ENCODE peak calls at places on chromosomes 6 and 20, in eight cellular contexts. E is suprapubic skin, C is heart left ventricle, Q is Peyer's patch, O is cardiac fibroblast, L is upper lobe of right lung, R is GM12865, P is cardiac muscle cell. M is an unnamed sample.
A peak's percentile ranks its signal among the peaks of the same experiment; 100 is the strongest.

GRCh38 chr6:90467546-90467945 is 119.3 kb downstream of the MAP3K7 start:
- DNase-seq in E (no peak), C (no peak), Q (no peak), O (no peak), L (no peak), R (no peak), P (no peak), M (no peak)

GRCh38 chr20:9392892-9393857 is 121.2 kb upstream of the LAMP5 start:
- DNase-seq in E (no peak), C (peak; percentile 73), Q (peak; percentile 57), O (peak; percentile 78), L (peak; percentile 85), R (peak; percentile 57), P (peak; percentile 82), M (no peak)

GRCh38 chr20:37729909-37730308 is 36.1 kb downstream of the CTNNBL1 start:
- DNase-seq in E (no peak), C (no peak), Q (no peak), O (no peak), L (no peak), R (no peak), P (no peak), M (no peak)

GRCh38 chr6:8074213-8074612 is 10.0 kb upstream of the BLOC1S5 start:
- DNase-seq in E (no peak), C (no peak), Q (no peak), O (peak; percentile 74), L (no peak), R (no peak), P (no peak), M (no peak)

GRCh38 chr6:135852775-135853174 is 1.3 kb downstream of the PDE7B start:
- DNase-seq in E (no peak), C (no peak), Q (no peak), O (no peak), L (no peak), R (no peak), P (no peak), M (no peak)

GRCh38 chr6:166251196-166251595 is 57.0 kb downstream of the PRR18 start:
- DNase-seq in E (no peak), C (no peak), Q (no peak), O (no peak), L (no peak), R (peak; percentile 42), P (no peak), M (no peak)

GRCh38 chr6:47209632-47210031 is 100.1 kb downstream of the TNFRSF21 start:
- DNase-seq in E (no peak), C (no peak), Q (no peak), O (peak; percentile 69), L (no peak), R (no peak), P (no peak), M (no peak)

GRCh38 chr6:110018486-110018885 is 40.4 kb downstream of the GPR6 start:
- DNase-seq in E (no peak), C (no peak), Q (no peak), O (no peak), L (no peak), R (no peak), P (no peak), M (no peak)

GRCh38 chr20:11849270-11849920 is 68.3 kb upstream of the BTBD3 start:
- DNase-seq in E (no peak), C (no peak), Q (no peak), O (peak; percentile 29), L (no peak), R (no peak), P (peak; percentile 20), M (no peak)

GRCh38 chr6:7697820-7698623 is 27.9 kb upstream of the BMP6 start:
- DNase-seq in E (no peak), C (no peak), Q (no peak), O (peak; percentile 97), L (no peak), R (no peak), P (no peak), M (no peak)

GRCh38 chr20:33914871-33915270 is 78.8 kb upstream of the RALY start:
- DNase-seq in E (no peak), C (no peak), Q (no peak), O (peak; percentile 43), L (no peak), R (peak; percentile 55), P (no peak), M (no peak)

GRCh38 chr6:149082320-149082719 is 235.2 kb upstream of the TAB2 start:
- DNase-seq in E (peak; percentile 84), C (peak; percentile 88), Q (peak; percentile 65), O (peak; percentile 88), L (peak; percentile 81), R (peak; percentile 92), P (peak; percentile 76), M (peak; percentile 43)

GRCh38 chr20:52812231-52812847 is 159.8 kb upstream of the TSHZ2 start:
- DNase-seq in E (no peak), C (no peak), Q (no peak), O (no peak), L (no peak), R (no peak), P (no peak), M (no peak)

GRCh38 chr6:43147691-43148477 is 23.2 kb upstream of the SRF start:
- DNase-seq in E (no peak), C (no peak), Q (no peak), O (no peak), L (no peak), R (peak; percentile 11), P (no peak), M (no peak)

GRCh38 chr20:33132858-33133615 is 34.9 kb upstream of the BPIFA2 start:
- DNase-seq in E (no peak), C (no peak), Q (no peak), O (peak; percentile 5), L (no peak), R (no peak), P (no peak), M (no peak)

GRCh38 chr6:26233608-26234420 is 131.2 kb upstream of the BTN3A2 start:
- DNase-seq in E (peak; percentile 73), C (no peak), Q (peak; percentile 79), O (peak; percentile 69), L (no peak), R (peak; percentile 94), P (peak; percentile 54), M (peak; percentile 50)

GRCh38 chr6:129140571-129140970 is 257.6 kb downstream of the LAMA2 start:
- DNase-seq in E (no peak), C (peak; percentile 61), Q (no peak), O (peak; percentile 84), L (no peak), R (no peak), P (no peak), M (no peak)

GRCh38 chr20:1894471-1894950 is 696 bp upstream of the SIRPA start:
- DNase-seq in E (peak; percentile 86), C (peak; percentile 74), Q (peak; percentile 82), O (peak; percentile 79), L (peak; percentile 75), R (peak; percentile 12), P (peak; percentile 83), M (peak; percentile 57)

GRCh38 chr20:19937651-19938420 is 79.3 kb upstream of the NAA20 start:
- DNase-seq in E (no peak), C (no peak), Q (no peak), O (no peak), L (no peak), R (peak; percentile 82), P (no peak), M (no peak)

GRCh38 chr6:105898286-105898685 is 187.8 kb upstream of the PRDM1 start:
- DNase-seq in E (no peak), C (no peak), Q (no peak), O (no peak), L (no peak), R (peak; percentile 73), P (no peak), M (no peak)

GRCh38 chr20:19958243-19958642 is 58.9 kb upstream of the NAA20 start:
- DNase-seq in E (no peak), C (no peak), Q (no peak), O (no peak), L (no peak), R (no peak), P (no peak), M (no peak)

GRCh38 chr6:149095842-149096241 is 221.7 kb upstream of the TAB2 start:
- DNase-seq in E (no peak), C (no peak), Q (no peak), O (no peak), L (no peak), R (no peak), P (no peak), M (no peak)

GRCh38 chr20:34401741-34402455 is 38.8 kb downstream of the ITCH start:
- DNase-seq in E (no peak), C (no peak), Q (no peak), O (no peak), L (no peak), R (peak; percentile 21), P (no peak), M (no peak)

GRCh38 chr6:40455686-40456389 is 131.3 kb downstream of the LRFN2 start:
- DNase-seq in E (no peak), C (no peak), Q (no peak), O (no peak), L (no peak), R (no peak), P (no peak), M (no peak)

GRCh38 chr6:127606131-127606562 is 29.2 kb downstream of the C6orf58 start:
- DNase-seq in E (no peak), C (no peak), Q (no peak), O (peak; percentile 29), L (no peak), R (peak; percentile 3), P (peak; percentile 75), M (no peak)

GRCh38 chr6:79694623-79695311 is 63.6 kb downstream of the SH3BGRL2 start:
- DNase-seq in E (no peak), C (no peak), Q (no peak), O (no peak), L (no peak), R (no peak), P (no peak), M (no peak)
- TF ChIP-seq CTCF in E (no peak), C (no peak), Q (no peak), O (peak; percentile 32), L (no peak), R (no peak), P (peak; percentile 32), M (no peak)

DNA sequence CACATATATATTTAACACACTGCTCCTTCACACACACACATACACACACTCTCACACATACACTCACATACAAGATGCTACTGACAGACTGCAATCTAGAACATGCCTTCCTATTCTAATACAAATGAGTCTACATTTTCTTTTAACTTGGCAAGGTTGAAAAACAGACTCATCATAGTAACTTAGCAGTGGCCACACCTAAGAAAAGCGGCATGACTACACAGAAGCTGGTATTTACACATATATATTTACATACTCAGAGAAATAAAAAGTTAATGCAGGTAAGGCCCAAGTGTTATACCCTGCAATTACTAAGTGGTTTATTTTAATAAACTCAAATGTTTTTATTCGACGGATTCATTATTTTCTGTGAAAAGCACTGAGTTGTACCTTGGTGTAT is 209.3 kb downstream of the FOXC1 start:
- DNase-seq in E (no peak), C (no peak), Q (no peak), O (no peak), L (no peak), R (no peak), P (no peak), M (no peak)
- TF ChIP-seq CTCF in E (no peak), C (no peak), Q (no peak), O (no peak), L (no peak), R (no peak), P (no peak), M (no peak)

GRCh38 chr20:45229264-45230056 is 8.3 kb downstream of the SEMG2 start:
- DNase-seq in E (no peak), C (no peak), Q (peak; percentile 74), O (peak; percentile 7), L (peak; percentile 85), R (peak; percentile 46), P (no peak), M (no peak)
- TF ChIP-seq CTCF in E (no peak), C (no peak), Q (peak; percentile 44), O (peak; percentile 61), L (peak; percentile 50), R (peak; percentile 49), P (peak; percentile 53), M (no peak)

GRCh38 chr6:68343901-68344300 is 291.2 kb upstream of the ADGRB3 start:
- DNase-seq in E (no peak), C (no peak), Q (no peak), O (peak; percentile 31), L (no peak), R (peak; percentile 35), P (peak; percentile 62), M (no peak)
- TF ChIP-seq CTCF in E (no peak), C (peak; percentile 36), Q (no peak), O (peak; percentile 53), L (peak; percentile 35), R (peak; percentile 39), P (peak; percentile 22), M (no peak)

M was measured in activated B cell treated with CpG ODN at 0.5 μM for 24 hours.